ENCODE peak calls at places on chromosomes 1 and 21, in six cellular contexts. One of them, this sample, is unnamed.
A peak's percentile ranks its signal among the peaks of the same experiment; 100 is the strongest.

GRCh38 chr1:1916882-1917281 is 1.8 kb downstream of the CALML6 start:
- DNase-seq in progenitor cell of endocrine pancreas: no peak
- DNase-seq in AG04449: no peak
- DNase-seq in pancreas: peak; percentile 58
- DNase-seq in heart left ventricle: peak; percentile 22
- DNase-seq in A673: no peak
- DNase-seq in this sample: no peak

GRCh38 chr1:241817331-241817792 is 30.6 kb upstream of the EXO1 start:
- DNase-seq in progenitor cell of endocrine pancreas: no peak
- DNase-seq in AG04449: peak; percentile 74
- DNase-seq in pancreas: no peak
- DNase-seq in heart left ventricle: no peak
- DNase-seq in A673: no peak
- DNase-seq in this sample: no peak

GRCh38 chr1:113929750-113930498 is 800 bp downstream of the HIPK1 start:
- DNase-seq in progenitor cell of endocrine pancreas: peak; percentile 46
- DNase-seq in AG04449: no peak
- DNase-seq in pancreas: peak; percentile 65
- DNase-seq in heart left ventricle: peak; percentile 46
- DNase-seq in A673: peak; percentile 60
- DNase-seq in this sample: no peak

GRCh38 chr21:33751120-33751519 is 108.8 kb downstream of the ITSN1 start:
- DNase-seq in progenitor cell of endocrine pancreas: no peak
- DNase-seq in AG04449: no peak
- DNase-seq in pancreas: no peak
- DNase-seq in heart left ventricle: no peak
- DNase-seq in A673: peak; percentile 11
- DNase-seq in this sample: no peak

GRCh38 chr1:45421935-45422334 is 69.0 kb downstream of the TESK2 start:
- DNase-seq in progenitor cell of endocrine pancreas: no peak
- DNase-seq in AG04449: no peak
- DNase-seq in pancreas: no peak
- DNase-seq in heart left ventricle: no peak
- DNase-seq in A673: no peak
- DNase-seq in this sample: no peak

GRCh38 chr1:210143465-210144062 is 89.0 kb upstream of the SERTAD4 start:
- DNase-seq in progenitor cell of endocrine pancreas: peak; percentile 37
- DNase-seq in AG04449: peak; percentile 23
- DNase-seq in pancreas: peak; percentile 75
- DNase-seq in heart left ventricle: peak; percentile 57
- DNase-seq in A673: peak; percentile 85
- DNase-seq in this sample: peak; percentile 17

GRCh38 chr1:4584471-4584870 is 69.9 kb upstream of the AJAP1 start:
- DNase-seq in progenitor cell of endocrine pancreas: no peak
- DNase-seq in AG04449: no peak
- DNase-seq in pancreas: no peak
- DNase-seq in heart left ventricle: no peak
- DNase-seq in A673: peak; percentile 14
- DNase-seq in this sample: no peak

GRCh38 chr1:109969430-109969829 is 15.1 kb upstream of the AHCYL1 start:
- DNase-seq in progenitor cell of endocrine pancreas: no peak
- DNase-seq in AG04449: no peak
- DNase-seq in pancreas: no peak
- DNase-seq in heart left ventricle: no peak
- DNase-seq in A673: no peak
- DNase-seq in this sample: no peak

GRCh38 chr1:214727274-214727673 is 124.3 kb downstream of the CENPF start:
- DNase-seq in progenitor cell of endocrine pancreas: peak; percentile 23
- DNase-seq in AG04449: no peak
- DNase-seq in pancreas: no peak
- DNase-seq in heart left ventricle: no peak
- DNase-seq in A673: no peak
- DNase-seq in this sample: no peak

GRCh38 chr21:38839370-38839681 is 33.6 kb downstream of the ETS2 start:
- DNase-seq in progenitor cell of endocrine pancreas: no peak
- DNase-seq in AG04449: no peak
- DNase-seq in pancreas: no peak
- DNase-seq in heart left ventricle: no peak
- DNase-seq in A673: no peak
- DNase-seq in this sample: no peak

GRCh38 chr1:201025571-201026002 is 2.1 kb upstream of the KIF21B start:
- DNase-seq in progenitor cell of endocrine pancreas: no peak
- DNase-seq in AG04449: no peak
- DNase-seq in pancreas: no peak
- DNase-seq in heart left ventricle: no peak
- DNase-seq in A673: no peak
- DNase-seq in this sample: no peak

GRCh38 chr1:43521078-43521477 is 9.6 kb upstream of the PTPRF start:
- DNase-seq in progenitor cell of endocrine pancreas: no peak
- DNase-seq in AG04449: no peak
- DNase-seq in pancreas: no peak
- DNase-seq in heart left ventricle: no peak
- DNase-seq in A673: no peak
- DNase-seq in this sample: no peak

GRCh38 chr1:209617047-209617673 is 33.6 kb downstream of the CAMK1G start:
- DNase-seq in progenitor cell of endocrine pancreas: no peak
- DNase-seq in AG04449: no peak
- DNase-seq in pancreas: no peak
- DNase-seq in heart left ventricle: peak; percentile 35
- DNase-seq in A673: no peak
- DNase-seq in this sample: no peak

GRCh38 chr1:153444078-153444477 is 16.4 kb downstream of the S100A7 start:
- DNase-seq in progenitor cell of endocrine pancreas: no peak
- DNase-seq in AG04449: no peak
- DNase-seq in pancreas: no peak
- DNase-seq in heart left ventricle: no peak
- DNase-seq in A673: no peak
- DNase-seq in this sample: no peak

GRCh38 chr1:77888071-77888428 is 374 bp upstream of the NEXN start:
- DNase-seq in progenitor cell of endocrine pancreas: no peak
- DNase-seq in AG04449: no peak
- DNase-seq in pancreas: no peak
- DNase-seq in heart left ventricle: no peak
- DNase-seq in A673: no peak
- DNase-seq in this sample: no peak

GRCh38 chr1:3306583-3307285 is 147.7 kb upstream of the ARHGEF16 start:
- DNase-seq in progenitor cell of endocrine pancreas: no peak
- DNase-seq in AG04449: peak; percentile 49
- DNase-seq in pancreas: no peak
- DNase-seq in heart left ventricle: no peak
- DNase-seq in A673: no peak
- DNase-seq in this sample: no peak

GRCh38 chr1:170267317-170267716 is 121.6 kb downstream of the NTMT2 start:
- DNase-seq in progenitor cell of endocrine pancreas: no peak
- DNase-seq in AG04449: no peak
- DNase-seq in pancreas: no peak
- DNase-seq in heart left ventricle: no peak
- DNase-seq in A673: peak; percentile 30
- DNase-seq in this sample: no peak

GRCh38 chr1:61170328-61171238 is 88.2 kb downstream of the NFIA start:
- DNase-seq in progenitor cell of endocrine pancreas: no peak
- DNase-seq in AG04449: peak; percentile 59
- DNase-seq in pancreas: no peak
- DNase-seq in heart left ventricle: no peak
- DNase-seq in A673: no peak
- DNase-seq in this sample: no peak

GRCh38 chr1:242784074-242784473 is 259.6 kb upstream of the PLD5 start:
- DNase-seq in progenitor cell of endocrine pancreas: no peak
- DNase-seq in AG04449: no peak
- DNase-seq in pancreas: no peak
- DNase-seq in heart left ventricle: no peak
- DNase-seq in A673: no peak
- DNase-seq in this sample: no peak

GRCh38 chr1:39683591-39684312 is 7.5 kb downstream of the HPCAL4 start:
- DNase-seq in progenitor cell of endocrine pancreas: no peak
- DNase-seq in AG04449: no peak
- DNase-seq in pancreas: no peak
- DNase-seq in heart left ventricle: no peak
- DNase-seq in A673: no peak
- DNase-seq in this sample: no peak

GRCh38 chr1:116374340-116375164 is 1.5 kb downstream of the ATP1A1 start:
- DNase-seq in progenitor cell of endocrine pancreas: no peak
- DNase-seq in AG04449: no peak
- DNase-seq in pancreas: no peak
- DNase-seq in heart left ventricle: no peak
- DNase-seq in A673: peak; percentile 45
- DNase-seq in this sample: no peak

GRCh38 chr1:205376739-205377138 is 20.0 kb upstream of the KLHDC8A start:
- DNase-seq in progenitor cell of endocrine pancreas: no peak
- DNase-seq in AG04449: no peak
- DNase-seq in pancreas: no peak
- DNase-seq in heart left ventricle: no peak
- DNase-seq in A673: peak; percentile 60
- DNase-seq in this sample: no peak

GRCh38 chr1:156124557-156125483 is 10.3 kb downstream of the LMNA start:
- DNase-seq in progenitor cell of endocrine pancreas: no peak
- DNase-seq in AG04449: no peak
- DNase-seq in pancreas: no peak
- DNase-seq in heart left ventricle: peak; percentile 71
- DNase-seq in A673: peak; percentile 59
- DNase-seq in this sample: no peak

GRCh38 chr1:40932004-40932403 is 47.5 kb upstream of the CTPS1 start:
- DNase-seq in progenitor cell of endocrine pancreas: no peak
- DNase-seq in AG04449: no peak
- DNase-seq in pancreas: no peak
- DNase-seq in heart left ventricle: no peak
- DNase-seq in A673: no peak
- DNase-seq in this sample: no peak

GRCh38 chr1:89603651-89604413 is 29.1 kb upstream of the LRRC8C start:
- DNase-seq in progenitor cell of endocrine pancreas: no peak
- DNase-seq in AG04449: peak; percentile 19
- DNase-seq in pancreas: no peak
- DNase-seq in heart left ventricle: no peak
- DNase-seq in A673: no peak
- DNase-seq in this sample: no peak

GRCh38 chr1:92951141-92951582 is 10.1 kb downstream of the DIPK1A start:
- DNase-seq in progenitor cell of endocrine pancreas: no peak
- DNase-seq in AG04449: no peak
- DNase-seq in pancreas: no peak
- DNase-seq in heart left ventricle: no peak
- DNase-seq in A673: peak; percentile 45
- DNase-seq in this sample: no peak

GRCh38 chr1:19606817-19607706 is 37.0 kb upstream of the NBL1 start:
- DNase-seq in progenitor cell of endocrine pancreas: no peak
- DNase-seq in AG04449: no peak
- DNase-seq in pancreas: no peak
- DNase-seq in heart left ventricle: no peak
- DNase-seq in A673: no peak
- DNase-seq in this sample: peak; percentile 59

GRCh38 chr1:42420911-42421585 is 34.8 kb downstream of the ZMYND12 start:
- DNase-seq in progenitor cell of endocrine pancreas: no peak
- DNase-seq in AG04449: peak; percentile 87
- DNase-seq in pancreas: peak; percentile 79
- DNase-seq in heart left ventricle: peak; percentile 75
- DNase-seq in A673: peak; percentile 83
- DNase-seq in this sample: peak; percentile 65

GRCh38 chr1:104132386-104132973 is 382.8 kb downstream of the AMY1C start:
- DNase-seq in progenitor cell of endocrine pancreas: no peak
- DNase-seq in AG04449: no peak
- DNase-seq in pancreas: no peak
- DNase-seq in heart left ventricle: no peak
- DNase-seq in A673: peak; percentile 36
- DNase-seq in this sample: peak; percentile 32

GRCh38 chr1:35136780-35137179 is 56.2 kb downstream of the SFPQ start:
- DNase-seq in progenitor cell of endocrine pancreas: no peak
- DNase-seq in AG04449: no peak
- DNase-seq in pancreas: no peak
- DNase-seq in heart left ventricle: no peak
- DNase-seq in A673: no peak
- DNase-seq in this sample: no peak
- TF ChIP-seq CTCF in progenitor cell of endocrine pancreas: no peak
- TF ChIP-seq CTCF in AG04449: no peak
- TF ChIP-seq CTCF in pancreas: no peak
- TF ChIP-seq CTCF in heart left ventricle: no peak
- TF ChIP-seq CTCF in A673: no peak
- TF ChIP-seq CTCF in this sample: no peak

DNA sequence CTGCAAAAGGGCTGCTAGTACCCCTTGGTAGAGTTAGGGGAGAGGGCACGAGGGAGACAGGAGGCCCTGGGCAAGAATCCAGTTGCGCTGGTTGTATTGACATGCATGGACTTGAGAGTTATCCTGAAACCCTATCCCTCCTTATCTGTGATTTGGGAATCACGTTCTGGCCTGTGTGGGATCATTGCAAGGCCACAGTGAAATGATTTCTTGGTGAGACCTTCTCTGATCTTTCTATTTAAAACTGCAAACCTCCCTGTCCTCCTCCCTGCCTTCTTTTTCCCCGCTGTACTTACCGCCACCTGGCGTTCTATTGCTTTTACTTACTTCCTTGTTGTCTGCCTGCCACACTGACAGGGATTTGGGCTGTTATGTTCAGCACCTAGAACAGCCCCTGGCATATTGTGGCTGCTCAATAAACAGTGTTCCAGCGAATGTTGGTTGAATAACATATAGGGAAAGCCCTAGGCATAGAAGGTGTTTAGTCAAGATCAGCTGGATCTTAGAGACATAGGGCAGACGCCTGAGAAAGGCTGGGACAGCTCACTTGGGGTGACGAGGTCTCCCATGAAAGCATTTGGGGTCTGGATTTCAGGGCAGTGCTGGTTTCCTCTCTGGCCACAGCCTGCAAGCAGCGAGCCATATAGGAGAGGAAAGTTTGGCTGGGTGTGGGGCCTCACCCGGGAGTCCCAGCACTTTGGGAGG is 25.6 kb downstream of the ALPL start:
- DNase-seq in progenitor cell of endocrine pancreas: no peak
- DNase-seq in AG04449: no peak
- DNase-seq in pancreas: peak; percentile 48
- DNase-seq in heart left ventricle: peak; percentile 43
- DNase-seq in A673: peak; percentile 60
- DNase-seq in this sample: peak; percentile 42
- TF ChIP-seq CTCF in progenitor cell of endocrine pancreas: peak; percentile 64
- TF ChIP-seq CTCF in AG04449: peak; percentile 63
- TF ChIP-seq CTCF in pancreas: peak; percentile 35
- TF ChIP-seq CTCF in heart left ventricle: peak; percentile 47
- TF ChIP-seq CTCF in A673: peak; percentile 71
- TF ChIP-seq CTCF in this sample: peak; percentile 69

GRCh38 chr1:12143631-12144155 is 23.1 kb upstream of the TNFRSF1B start:
- DNase-seq in progenitor cell of endocrine pancreas: no peak
- DNase-seq in AG04449: peak; percentile 77
- DNase-seq in pancreas: peak; percentile 26
- DNase-seq in heart left ventricle: peak; percentile 86
- DNase-seq in A673: no peak
- DNase-seq in this sample: no peak
- TF ChIP-seq CTCF in progenitor cell of endocrine pancreas: no peak
- TF ChIP-seq CTCF in AG04449: peak; percentile 4
- TF ChIP-seq CTCF in pancreas: no peak
- TF ChIP-seq CTCF in heart left ventricle: no peak
- TF ChIP-seq CTCF in A673: no peak
- TF ChIP-seq CTCF in this sample: no peak

DNA sequence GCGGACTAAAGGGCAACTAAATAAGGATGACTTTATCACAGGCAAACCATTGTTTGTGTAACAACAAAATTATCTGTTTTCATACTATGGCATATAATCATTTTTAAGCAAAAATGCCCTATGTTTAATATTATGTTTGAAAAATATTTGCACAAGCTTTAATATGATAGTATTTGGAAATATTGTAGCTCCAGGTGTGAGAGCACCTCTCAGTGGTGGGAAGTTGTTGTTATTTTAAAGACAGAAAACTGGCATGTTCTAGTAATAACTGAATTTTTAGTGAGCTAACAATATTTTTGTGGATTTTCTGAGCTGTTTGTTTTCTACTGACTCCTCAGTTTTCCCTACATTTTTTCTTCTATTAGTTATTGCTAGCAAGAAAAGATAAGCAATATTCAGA is 578.8 kb downstream of the KCNT2 start:
- DNase-seq in progenitor cell of endocrine pancreas: no peak
- DNase-seq in AG04449: no peak
- DNase-seq in pancreas: no peak
- DNase-seq in heart left ventricle: no peak
- DNase-seq in A673: no peak
- DNase-seq in this sample: no peak
- TF ChIP-seq CTCF in progenitor cell of endocrine pancreas: no peak
- TF ChIP-seq CTCF in AG04449: no peak
- TF ChIP-seq CTCF in pancreas: no peak
- TF ChIP-seq CTCF in heart left ventricle: no peak
- TF ChIP-seq CTCF in A673: no peak
- TF ChIP-seq CTCF in this sample: peak; percentile 60